ENCODE peak calls at places on chromosomes 6 and 20, in nine cellular contexts. A, O, R, T, W, J, N, M and E are unnamed samples.

GRCh38 chr6:121876721-121877120 is 441.3 kb downstream of the GJA1 start:
- DNase-seq in J (no peak), R (no peak), N (no peak), O (no peak), T (no peak), A (no peak), W (no peak), M (no peak), E (no peak)

GRCh38 chr6:136288566-136289326 is 900 bp downstream of the BCLAF1 start:
- DNase-seq in T (peak), M (peak), J (peak), R (peak), N (peak), A (peak), O (peak), W (peak), E (peak)

GRCh38 chr20:40494238-40494637 is 194.8 kb downstream of the MAFB start:
- DNase-seq in T (no peak), J (peak), A (no peak), W (peak), O (no peak), N (peak), M (no peak), R (no peak), E (no peak)

GRCh38 chr6:4320860-4321259 is 185.5 kb upstream of the ECI2 start:
- DNase-seq in R (no peak), N (no peak), O (peak), T (no peak), M (peak), W (no peak), J (no peak), A (no peak), E (peak)

GRCh38 chr6:140773276-140773675 is 1359.4 kb upstream of the GJE1 start:
- DNase-seq in M (no peak), R (no peak), N (no peak), T (no peak), W (no peak), J (no peak), O (peak), A (no peak), E (no peak)

GRCh38 chr6:84707161-84707560 is 57.2 kb downstream of the TBX18 start:
- DNase-seq in W (no peak), O (no peak), R (no peak), M (peak), N (no peak), T (no peak), J (no peak), A (no peak), E (no peak)

GRCh38 chr6:1593958-1594314 is 15.8 kb upstream of the FOXC1 start:
- DNase-seq in W (no peak), R (no peak), T (no peak), A (no peak), O (no peak), N (no peak), M (no peak), J (peak), E (no peak)

GRCh38 chr20:18686696-18687095 is 98.8 kb downstream of the DTD1 start:
- DNase-seq in A (no peak), N (no peak), W (no peak), M (no peak), T (no peak), R (no peak), O (peak), J (no peak), E (peak)

GRCh38 chr6:36874016-36874442 is 574 bp downstream of the PPIL1 start:
- DNase-seq in W (no peak), O (peak), N (no peak), M (peak), A (no peak), R (no peak), T (peak), J (no peak), E (peak)

GRCh38 chr6:75396005-75396800 is 97.4 kb downstream of the FILIP1 start:
- DNase-seq in O (no peak), N (no peak), T (no peak), M (peak), A (no peak), J (no peak), W (no peak), R (no peak), E (no peak)

GRCh38 chr6:41358503-41358902 is 23.1 kb downstream of the NCR2 start:
- DNase-seq in O (no peak), W (no peak), N (no peak), A (no peak), M (no peak), J (no peak), T (no peak), R (no peak), E (no peak)

GRCh38 chr6:32852844-32853540 is 512 bp downstream of the TAP1 start:
- DNase-seq in T (peak), J (peak), A (peak), M (peak), R (peak), W (peak), O (peak), N (peak), E (peak)

GRCh38 chr6:63391203-63391970 is 71.6 kb upstream of the LGSN start:
- DNase-seq in W (no peak), O (no peak), T (no peak), R (no peak), J (no peak), N (no peak), M (no peak), A (no peak), E (no peak)

DNA sequence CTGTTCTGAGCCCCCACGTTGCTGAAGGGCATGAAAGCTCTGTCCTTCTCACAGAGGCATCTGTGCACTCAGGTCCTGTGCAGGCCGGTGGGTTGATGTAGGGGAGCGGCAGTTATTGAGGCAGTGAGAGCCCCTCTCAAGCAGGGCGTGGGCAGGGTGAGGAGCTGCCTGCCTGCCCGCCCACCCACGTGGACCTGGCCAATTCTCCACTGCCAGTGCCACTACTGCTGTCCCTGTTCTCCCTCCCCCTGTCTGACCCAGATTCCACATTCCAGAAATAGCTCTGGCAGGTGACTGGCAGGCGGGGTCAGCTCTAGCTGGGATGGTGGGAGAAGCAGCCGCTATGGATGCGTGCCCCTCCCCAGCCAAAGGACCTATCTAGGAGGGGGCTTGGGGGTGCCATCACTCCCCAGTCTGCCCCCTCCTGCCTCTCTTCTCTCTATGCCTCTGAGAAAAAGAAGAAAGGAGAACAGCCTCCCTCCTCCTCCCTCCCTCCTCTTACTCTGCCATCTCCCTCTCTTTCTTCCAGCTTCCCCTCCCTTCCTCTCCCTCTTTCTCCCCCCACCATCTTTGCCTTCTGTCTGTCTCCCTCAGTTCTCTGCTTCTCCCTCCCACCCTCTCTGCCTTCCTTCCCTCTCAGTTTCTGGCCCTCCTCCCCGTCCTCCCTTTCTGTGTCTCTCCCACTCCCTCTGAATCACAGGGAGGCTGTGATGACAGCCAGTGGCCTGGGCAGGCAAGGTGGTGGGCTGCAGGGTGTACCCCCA is 86.5 kb upstream of the MYL9 start:
- DNase-seq in A (peak), R (peak), T (peak), J (no peak), M (no peak), O (peak), N (no peak), W (peak), E (no peak)
- H3K4me3 ChIP-seq in A (no peak), R (peak), T (no peak), J (no peak), M (no peak), O (no peak), N (no peak), W (no peak), E (no peak)

GRCh38 chr6:13049666-13050254 is 278.6 kb downstream of the TBC1D7 start:
- DNase-seq in W (no peak), O (no peak), N (no peak), R (no peak), M (no peak), J (no peak), T (no peak), A (peak), E (no peak)
- TF ChIP-seq CTCF in W (no peak), O (peak), N (peak), R (no peak), M (no peak), J (peak), T (peak), A (no peak), E (no peak)

DNA sequence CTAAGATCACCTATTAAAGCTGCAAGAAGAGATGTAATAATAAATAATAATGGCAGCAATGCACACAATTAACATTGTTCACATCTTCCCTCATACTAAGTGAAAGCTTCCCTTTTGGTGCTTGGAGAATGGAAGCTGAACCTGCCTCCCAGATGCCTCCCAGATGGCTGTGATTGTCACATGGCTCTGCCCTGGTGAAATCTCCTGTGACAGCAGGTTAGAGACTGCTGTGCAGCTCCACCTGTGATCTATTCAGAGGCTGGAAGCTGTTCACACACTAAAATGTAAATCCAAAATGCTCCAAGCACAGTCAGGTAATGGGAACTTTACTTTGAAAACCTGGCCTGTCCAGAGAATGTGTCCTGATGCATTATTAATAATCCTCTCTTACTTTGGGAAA is 41.7 kb upstream of the RGS17 start:
- DNase-seq in A (no peak), J (no peak), T (no peak), R (no peak), N (no peak), W (no peak), M (no peak), O (no peak), E (no peak)
- H3K4me3 ChIP-seq in A (no peak), J (no peak), T (no peak), R (no peak), N (no peak), W (no peak), M (no peak), O (no peak), E (no peak)

GRCh38 chr6:19210849-19211590 is 626.1 kb upstream of the ID4 start:
- DNase-seq in W (no peak), O (peak), N (no peak), R (peak), J (no peak), M (no peak), T (no peak), A (peak), E (no peak)
- TF ChIP-seq CTCF in W (no peak), O (peak), N (no peak), R (peak), J (no peak), M (no peak), T (peak), A (peak), E (no peak)

DNA sequence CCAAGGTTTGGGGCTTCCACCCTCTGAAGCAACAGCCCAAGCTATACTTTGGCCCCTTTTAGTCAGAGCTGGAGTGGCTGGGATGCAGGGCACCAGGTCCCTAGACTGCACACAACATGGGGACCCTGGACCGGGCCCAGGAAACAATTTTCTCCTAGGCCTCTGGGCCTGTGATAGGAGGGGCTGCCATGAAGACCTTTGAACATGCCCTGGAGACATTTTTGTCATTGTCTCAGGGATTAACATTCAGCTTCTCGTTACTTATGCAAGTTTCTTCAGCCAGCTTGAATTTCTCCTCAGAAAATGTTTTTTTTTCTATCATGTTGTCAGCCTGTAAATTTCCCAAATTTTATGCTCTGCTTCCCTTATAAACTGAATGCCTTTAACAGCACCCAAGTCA is 82.3 kb downstream of the LRRC1 start:
- DNase-seq in A (no peak), N (no peak), W (no peak), O (no peak), J (no peak), T (no peak), M (no peak), R (no peak), E (no peak)
- H3K4me3 ChIP-seq in A (no peak), N (no peak), W (no peak), O (no peak), J (no peak), T (no peak), M (no peak), R (no peak), E (no peak)